ENCODE peak calls at places on chromosome 2, in four cellular contexts. K is K562, O is A549, B is HepG2. D is an unnamed sample.

GRCh38 chr2:203656522-203657287 is 49.7 kb upstream of the CD28 start:
- DNase-seq in K (no peak), O (peak), B (peak), D (no peak)

GRCh38 chr2:192437653-192438052 is 242.9 kb upstream of the TMEFF2 start:
- DNase-seq in K (no peak), O (no peak), B (peak), D (no peak)

GRCh38 chr2:234435836-234436481 is 60.9 kb downstream of the ARL4C start:
- DNase-seq in K (peak), O (no peak), B (no peak), D (peak)

GRCh38 chr2:23595601-23596251 is 210.7 kb downstream of the KLHL29 start:
- DNase-seq in K (no peak), O (no peak), B (peak), D (no peak)

GRCh38 chr2:37877457-37878315 is 47.4 kb upstream of the RMDN2 start:
- DNase-seq in K (peak), O (peak), B (peak), D (peak)

GRCh38 chr2:167492486-167492885 is 604.2 kb downstream of the XIRP2 start:
- DNase-seq in K (no peak), O (no peak), B (no peak), D (no peak)

GRCh38 chr2:9944330-9944758 is 7.1 kb upstream of the GRHL1 start:
- DNase-seq in K (peak), O (no peak), B (peak), D (no peak)

GRCh38 chr2:219430633-219431615 is 3.7 kb upstream of the SPEG start:
- DNase-seq in K (no peak), O (peak), B (peak), D (peak)

GRCh38 chr2:218149098-218149497 is 17.7 kb downstream of the CXCR1 start:
- DNase-seq in K (no peak), O (no peak), B (no peak), D (no peak)

GRCh38 chr2:164479460-164479859 is 141.8 kb downstream of the GRB14 start:
- DNase-seq in K (no peak), O (peak), B (peak), D (peak)

GRCh38 chr2:84849271-84849952 is 31.5 kb downstream of the TRABD2A start:
- DNase-seq in K (no peak), O (no peak), B (no peak), D (no peak)

GRCh38 chr2:109722026-109722425 is 72.1 kb upstream of the RGPD5 start:
- DNase-seq in K (no peak), O (no peak), B (no peak), D (no peak)

GRCh38 chr2:197707316-197708213 is 2.4 kb downstream of the MARS2 start:
- DNase-seq in K (no peak), O (peak), B (peak), D (peak)

GRCh38 chr2:113876503-113877387 is 13.1 kb upstream of the ACTR3 start:
- DNase-seq in K (peak), O (no peak), B (peak), D (no peak)

GRCh38 chr2:46504221-46504620 is 24.9 kb downstream of the TMEM247 start:
- DNase-seq in K (no peak), O (no peak), B (no peak), D (no peak)

GRCh38 chr2:143415571-143415970 is 286.4 kb downstream of the ARHGAP15 start:
- DNase-seq in K (no peak), O (no peak), B (no peak), D (no peak)

GRCh38 chr2:46970334-46971288 is 55.0 kb upstream of the MCFD2 start:
- DNase-seq in K (no peak), O (peak), B (peak), D (peak)

GRCh38 chr2:23381084-23381483 is 3.9 kb upstream of the KLHL29 start:
- DNase-seq in K (no peak), O (peak), B (peak), D (peak)

GRCh38 chr2:62423235-62423634 is 82.8 kb downstream of the TMEM17 start:
- DNase-seq in K (no peak), O (peak), B (peak), D (no peak)

GRCh38 chr2:48838029-48838428 is 82.5 kb upstream of the LHCGR start:
- DNase-seq in K (no peak), O (no peak), B (no peak), D (no peak)

GRCh38 chr2:240463866-240464481 is 28.5 kb downstream of the GPC1 start:
- DNase-seq in K (no peak), O (no peak), B (no peak), D (no peak)

GRCh38 chr2:58967736-58968135 is 726.6 kb upstream of the FANCL start:
- DNase-seq in K (peak), O (peak), B (no peak), D (no peak)

GRCh38 chr2:9287400-9288059 is 80.9 kb downstream of the ASAP2 start:
- DNase-seq in K (no peak), O (peak), B (peak), D (peak)

GRCh38 chr2:120680136-120680761 is 55.4 kb upstream of the GLI2 start:
- DNase-seq in K (peak), O (peak), B (peak), D (peak)

GRCh38 chr2:114085238-114085637 is 195.3 kb downstream of the ACTR3 start:
- DNase-seq in K (no peak), O (no peak), B (no peak), D (no peak)

GRCh38 chr2:235493402-235493774 is 455 bp upstream of the AGAP1 start:
- DNase-seq in K (no peak), O (peak), B (no peak), D (peak)

GRCh38 chr2:10897956-10898355 is 13.8 kb upstream of the KCNF1 start:
- DNase-seq in K (no peak), O (no peak), B (no peak), D (no peak)

GRCh38 chr2:3319134-3319533 is 58.5 kb downstream of the EIPR1 start:
- DNase-seq in K (no peak), O (no peak), B (no peak), D (no peak)

GRCh38 chr2:197958592-197958991 is 154.2 kb downstream of the PLCL1 start:
- DNase-seq in K (no peak), O (no peak), B (no peak), D (no peak)

GRCh38 chr2:118881490-118882129 is 34.2 kb upstream of the EN1 start:
- DNase-seq in K (peak), O (peak), B (peak), D (peak)
- H3K27ac ChIP-seq in K (no peak), O (no peak), B (no peak), D (no peak)

DNA sequence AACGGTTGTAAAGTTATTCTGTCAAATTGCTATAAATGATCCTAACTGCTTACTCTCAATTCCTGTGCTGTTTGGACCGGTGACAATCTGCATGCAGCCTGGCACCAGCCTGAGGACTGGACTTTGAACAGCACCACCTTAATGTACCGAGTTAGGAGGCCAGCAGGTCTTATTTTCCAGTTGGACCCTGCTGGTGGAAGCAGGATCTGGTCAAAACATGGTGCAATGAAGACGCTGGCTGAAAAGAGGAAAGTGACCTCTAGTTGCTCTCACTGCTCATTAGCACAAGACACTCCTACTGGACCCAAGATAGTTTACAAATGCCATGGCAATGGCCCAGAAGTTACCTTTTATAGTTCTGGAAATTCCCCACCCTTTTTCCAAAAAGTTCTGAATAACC is 36.0 kb downstream of the RBKS start:
- DNase-seq in K (no peak), O (no peak), B (no peak), D (no peak)
- TF ChIP-seq MAX in K (no peak), O (no peak), B (no peak), D (no peak)

DNA sequence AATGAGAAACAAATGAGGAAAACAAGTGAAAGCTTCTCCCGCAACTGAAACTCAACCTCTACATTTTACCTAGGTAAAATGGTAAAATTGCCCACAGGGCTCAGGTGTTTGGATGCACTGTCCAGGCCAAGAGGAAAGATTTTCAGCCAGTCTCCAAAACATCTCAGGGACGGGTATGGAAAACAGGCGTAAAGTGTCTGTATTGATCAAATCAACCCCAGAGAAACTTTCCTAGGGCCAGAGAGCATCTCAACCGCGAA is 361 bp upstream of the HAT1 start:
- DNase-seq in K (no peak), O (no peak), B (no peak), D (no peak)
- H3K4me3 ChIP-seq in K (peak), O (peak), B (peak), D (peak)

GRCh38 chr2:50318147-50318546 is 713.8 kb downstream of the NRXN1 start:
- DNase-seq in K (no peak), O (no peak), B (no peak), D (no peak)

DNA sequence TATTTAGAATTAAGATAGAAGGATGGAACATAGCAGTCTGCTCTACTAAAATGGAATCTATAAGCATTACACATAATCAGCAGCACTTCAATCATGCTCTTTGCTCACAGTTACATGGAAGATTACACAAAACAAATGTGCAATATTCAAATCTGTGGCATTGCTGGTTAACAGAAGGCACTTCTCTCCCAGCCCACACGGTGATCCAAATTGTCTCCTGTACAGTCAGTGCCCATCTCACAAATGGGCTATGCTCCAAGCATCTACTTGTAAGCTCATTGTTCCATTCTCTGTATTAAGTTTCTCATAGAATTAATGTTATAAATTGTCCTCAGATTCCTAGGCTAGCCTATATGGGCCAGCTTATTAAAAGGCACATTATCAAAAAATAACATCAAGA is 716.6 kb downstream of the NRXN1 start:
- DNase-seq in K (no peak), O (no peak), B (no peak), D (no peak)
- H3K27ac ChIP-seq in K (no peak), O (no peak), B (no peak), D (no peak)